ENCODE peak calls at places on chromosomes 3 and 15, in four cellular contexts. G, Z, H and B are unnamed samples.

GRCh38 chr15:39115379-39116057 is 465.4 kb upstream of the THBS1 start:
- DNase-seq in Z (no peak), H (no peak), G (no peak), B (no peak)

GRCh38 chr3:42130329-42131070 is 39.3 kb downstream of the TRAK1 start:
- DNase-seq in G (peak; percentile 35), Z (no peak), H (no peak), B (no peak)

GRCh38 chr3:3038201-3038991 is 71.8 kb downstream of the IL5RA start:
- DNase-seq in H (no peak), G (no peak), Z (no peak), B (no peak)

GRCh38 chr15:73876779-73877178 is 3.4 kb downstream of the TBC1D21 start:
- DNase-seq in H (no peak), G (no peak), Z (no peak), B (no peak)

GRCh38 chr3:114216186-114216970 is 21.0 kb downstream of the ZNF80 start:
- DNase-seq in H (no peak), Z (no peak), G (no peak), B (no peak)

GRCh38 chr3:15428539-15428938 is 1.1 kb downstream of the EAF1 start:
- DNase-seq in H (no peak), G (no peak), Z (peak; percentile 15), B (no peak)

GRCh38 chr15:90592144-90592887 is 62.6 kb downstream of the CRTC3 start:
- DNase-seq in H (no peak), Z (no peak), G (no peak), B (no peak)

GRCh38 chr15:31083394-31083790 is 18.1 kb downstream of the TRPM1 start:
- DNase-seq in G (no peak), H (no peak), Z (peak; percentile 59), B (no peak)

GRCh38 chr3:44584646-44585501 is at the start of gene ZNF660:
- DNase-seq in H (peak; percentile 80), G (no peak), Z (peak; percentile 71), B (peak; percentile 68)

GRCh38 chr15:75606711-75607684 is 18.5 kb downstream of the SNUPN start:
- DNase-seq in H (no peak), Z (no peak), G (no peak), B (no peak)

GRCh38 chr15:99708563-99708962 is 24.7 kb downstream of the LYSMD4 start:
- DNase-seq in G (peak; percentile 61), Z (peak; percentile 75), H (peak; percentile 90), B (peak; percentile 84)

GRCh38 chr3:150626148-150626930 is 23.2 kb downstream of the SELENOT start:
- DNase-seq in Z (no peak), G (no peak), H (no peak), B (no peak)

GRCh38 chr3:75692061-75692460 is 27.9 kb downstream of the FRG2C start:
- DNase-seq in G (no peak), H (no peak), Z (no peak), B (no peak)
- H3K9me3 ChIP-seq in G (no peaks in the 10 kb centered on the region), H (no peaks in the 10 kb centered on the region), Z (no peaks in the 10 kb centered on the region), B (peaks cover 3% of the 10 kb centered on the region)

GRCh38 chr15:25051399-25052154 is 96.8 kb downstream of the SNRPN start:
- DNase-seq in G (no peak), Z (no peak), H (peak; percentile 28), B (no peak)
- H3K9me3 ChIP-seq in G (peaks cover 72% of the 10 kb centered on the region), Z (peaks cover 56% of the 10 kb centered on the region), H (peaks cover 33% of the 10 kb centered on the region), B (no peaks in the 10 kb centered on the region)

GRCh38 chr3:98398513-98398912 is 8.0 kb downstream of the OR5K3 start:
- DNase-seq in H (no peak), G (no peak), Z (no peak), B (no peak)
- H3K9me3 ChIP-seq in H (peaks cover 2% of the 10 kb centered on the region), G (no peaks in the 10 kb centered on the region), Z (no peaks in the 10 kb centered on the region), B (no peaks in the 10 kb centered on the region)

GRCh38 chr3:25493786-25494185 is 65.7 kb downstream of the RARB start:
- DNase-seq in Z (peak; percentile 72), G (peak; percentile 5), H (no peak), B (no peak)

GRCh38 chr3:25495726-25496125 is 67.7 kb downstream of the RARB start:
- DNase-seq in G (no peak), Z (no peak), H (no peak), B (no peak)

GRCh38 chr3:25497096-25497495 is 69.0 kb downstream of the RARB start:
- DNase-seq in Z (no peak), G (no peak), H (no peak), B (no peak)

GRCh38 chr3:25493246-25493645 is 65.2 kb downstream of the RARB start:
- DNase-seq in G (no peak), H (no peak), Z (peak; percentile 63), B (no peak)

GRCh38 chr3:25495304-25495703 is 67.2 kb downstream of the RARB start:
- DNase-seq in G (no peak), Z (no peak), H (no peak), B (no peak)
- H3K9me3 ChIP-seq in G (peaks cover 73% of the 10 kb centered on the region), Z (no peaks in the 10 kb centered on the region), H (no peaks in the 10 kb centered on the region), B (no peaks in the 10 kb centered on the region)

DNA sequence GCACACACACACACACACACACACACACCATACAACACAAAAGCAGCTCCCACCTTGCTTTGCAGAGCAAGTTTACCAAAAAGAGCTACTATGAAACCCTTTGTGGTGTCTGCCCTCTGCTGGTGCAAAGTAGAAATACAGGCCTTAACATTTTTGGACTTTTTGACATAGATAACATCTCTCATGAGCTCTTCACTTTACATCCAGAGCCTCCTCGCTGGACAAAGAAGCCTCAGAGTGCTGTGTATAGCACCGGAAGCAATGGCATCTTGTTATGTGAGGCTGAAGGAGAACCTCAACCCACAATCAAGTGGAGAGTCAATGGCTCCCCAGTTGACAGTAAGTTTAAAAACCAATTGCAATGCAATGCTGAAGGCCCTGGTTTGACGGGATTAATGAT is 157.9 kb downstream of the CHL1 start:
- DNase-seq in G (peak; percentile 15), H (no peak), Z (peak; percentile 1), B (peak; percentile 28)
- H3K9me3 ChIP-seq in G (no peaks in the 10 kb centered on the region), H (no peaks in the 10 kb centered on the region), Z (no peaks in the 10 kb centered on the region), B (no peaks in the 10 kb centered on the region)

GRCh38 chr3:157195965-157196364 is 36.0 kb upstream of the CCNL1 start:
- DNase-seq in H (no peak), G (no peak), Z (no peak), B (no peak)

GRCh38 chr3:157188391-157188790 is 28.4 kb upstream of the CCNL1 start:
- DNase-seq in Z (no peak), G (no peak), H (no peak), B (no peak)

GRCh38 chr3:157190242-157190876 is 30.4 kb upstream of the CCNL1 start:
- DNase-seq in Z (no peak), G (no peak), H (no peak), B (no peak)
- H3K9me3 ChIP-seq in Z (peaks cover 10% of the 10 kb centered on the region), G (peaks cover 28% of the 10 kb centered on the region), H (peaks cover 5% of the 10 kb centered on the region), B (no peaks in the 10 kb centered on the region)

GRCh38 chr3:167162083-167162482 is 218.0 kb downstream of the ZBBX start:
- DNase-seq in Z (no peak), G (no peak), H (no peak), B (no peak)
- H3K9me3 ChIP-seq in Z (no peaks in the 10 kb centered on the region), G (no peaks in the 10 kb centered on the region), H (no peaks in the 10 kb centered on the region), B (no peaks in the 10 kb centered on the region)

GRCh38 chr15:52397118-52397517 is 101.5 kb upstream of the MYO5C start:
- DNase-seq in G (no peak), H (no peak), Z (no peak), B (no peak)

GRCh38 chr15:52391074-52391473 is 95.5 kb upstream of the MYO5C start:
- DNase-seq in H (no peak), G (no peak), Z (no peak), B (no peak)

GRCh38 chr15:52394020-52394608 is 98.5 kb upstream of the MYO5C start:
- DNase-seq in H (no peak), G (no peak), Z (no peak), B (no peak)

DNA sequence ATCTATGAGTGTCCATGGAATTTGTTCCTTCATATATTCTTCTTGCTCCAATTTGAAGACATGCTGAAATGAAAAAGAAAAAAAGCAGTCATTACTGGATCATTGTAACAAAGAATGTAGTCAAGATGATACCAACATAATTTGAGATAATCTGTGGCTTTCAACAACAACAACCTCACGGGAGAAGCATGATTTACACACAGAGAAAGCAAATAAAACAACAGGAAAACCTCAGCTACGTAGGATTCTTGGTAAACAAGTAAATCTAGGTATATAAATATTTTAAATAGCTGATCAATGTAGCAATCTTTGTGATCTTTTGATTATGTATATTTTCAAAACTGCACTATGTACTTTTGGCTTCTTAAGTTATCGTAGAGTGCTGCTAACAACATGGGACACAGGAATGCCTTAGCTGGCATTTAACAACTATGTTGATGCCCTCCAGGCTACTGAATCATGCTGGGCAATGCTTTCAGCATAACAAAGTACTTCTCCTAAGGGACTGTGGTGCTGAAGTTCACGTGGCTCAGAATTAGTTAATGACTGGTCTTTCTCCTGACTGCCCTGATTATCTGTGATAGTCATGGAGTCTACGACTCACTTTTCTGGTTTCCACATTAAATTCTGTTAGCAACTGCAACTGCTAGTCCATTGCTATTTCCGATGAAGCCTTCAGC is 96.5 kb upstream of the MYO5C start:
- DNase-seq in H (no peak), Z (no peak), G (no peak), B (no peak)
- H3K9me3 ChIP-seq in H (no peaks in the 10 kb centered on the region), Z (no peaks in the 10 kb centered on the region), G (no peaks in the 10 kb centered on the region), B (no peaks in the 10 kb centered on the region)

GRCh38 chr15:96916750-96917149 is 586.2 kb downstream of the NR2F2 start:
- DNase-seq in H (no peak), G (no peak), Z (no peak), B (no peak)
- H3K9me3 ChIP-seq in H (no peaks in the 10 kb centered on the region), G (peaks cover 19% of the 10 kb centered on the region), Z (peaks cover 3% of the 10 kb centered on the region), B (peaks cover 3% of the 10 kb centered on the region)